ENCODE peak calls at places on chromosome 20, in ten cellular contexts. A, U, G, D, Q, F, T, C, L and V are unnamed samples.

GRCh38 chr20:51156041-51156795 is 133.3 kb upstream of the KCNG1 start:
- DNase-seq in G (no peak), A (no peak), D (peak; percentile 42), Q (no peak), C (no peak), L (no peak), U (no peak), F (no peak), T (no peak), V (no peak)

GRCh38 chr20:12152996-12153395 is 235.3 kb downstream of the BTBD3 start:
- DNase-seq in Q (no peak), U (no peak), L (no peak), G (no peak), F (no peak), A (no peak), C (no peak), D (no peak), T (no peak), V (no peak)

GRCh38 chr20:21175433-21175832 is 49.6 kb downstream of the KIZ start:
- DNase-seq in L (no peak), F (no peak), G (no peak), T (no peak), D (no peak), Q (no peak), A (no peak), C (no peak), U (no peak), V (no peak)

GRCh38 chr20:34029415-34029814 is 35.7 kb downstream of the RALY start:
- DNase-seq in F (no peak), L (no peak), D (no peak), T (no peak), A (no peak), G (no peak), C (no peak), U (no peak), Q (no peak), V (no peak)

GRCh38 chr20:20452254-20452676 is 84.4 kb downstream of the INSM1 start:
- DNase-seq in D (peak; percentile 67), Q (peak; percentile 61), T (peak; percentile 77), U (peak; percentile 43), G (no peak), C (peak; percentile 75), A (no peak), F (peak; percentile 43), L (peak; percentile 46), V (no peak)

GRCh38 chr20:38331814-38332213 is 14.5 kb upstream of the LBP start:
- DNase-seq in U (no peak), F (no peak), Q (no peak), T (no peak), D (no peak), A (no peak), L (no peak), C (no peak), G (no peak), V (no peak)

GRCh38 chr20:50762045-50762422 is 30.7 kb downstream of the PARD6B start:
- DNase-seq in C (no peak), A (no peak), F (no peak), G (no peak), Q (no peak), T (no peak), L (no peak), U (no peak), D (no peak), V (no peak)

GRCh38 chr20:63072231-63072791 is 65.5 kb upstream of the BHLHE23 start:
- DNase-seq in A (no peak), G (no peak), L (no peak), Q (no peak), T (no peak), F (no peak), C (no peak), U (no peak), D (no peak), V (no peak)

GRCh38 chr20:50034567-50035170 is 51.9 kb downstream of the SNAI1 start:
- DNase-seq in A (no peak), C (no peak), D (peak; percentile 80), T (no peak), Q (no peak), F (no peak), L (no peak), U (no peak), G (no peak), V (peak; percentile 59)

GRCh38 chr20:51388227-51388626 is 154.3 kb downstream of the NFATC2 start:
- DNase-seq in D (peak; percentile 47), T (no peak), F (no peak), L (no peak), U (no peak), Q (no peak), G (no peak), A (no peak), C (no peak), V (no peak)

GRCh38 chr20:44137210-44137781 is 49.7 kb downstream of the JPH2 start:
- DNase-seq in D (peak; percentile 67), Q (no peak), C (no peak), F (no peak), A (no peak), L (no peak), U (no peak), G (no peak), T (no peak), V (no peak)

GRCh38 chr20:910840-911770 is 5.0 kb downstream of the ANGPT4 start:
- DNase-seq in T (no peak), C (no peak), Q (no peak), D (peak; percentile 39), F (no peak), A (no peak), G (no peak), U (no peak), L (no peak), V (no peak)

GRCh38 chr20:51104960-51105460 is 82.1 kb upstream of the KCNG1 start:
- DNase-seq in Q (no peak), L (no peak), F (no peak), C (no peak), G (no peak), T (no peak), D (no peak), U (no peak), A (no peak), V (no peak)

GRCh38 chr20:61951695-61952533 is 113.8 kb downstream of the TAF4 start:
- DNase-seq in T (no peak), D (no peak), L (no peak), C (no peak), G (no peak), U (no peak), A (no peak), Q (no peak), F (no peak), V (no peak)

GRCh38 chr20:44222969-44223368 is 12.4 kb upstream of the OSER1 start:
- DNase-seq in T (no peak), L (no peak), G (no peak), F (no peak), U (no peak), A (no peak), D (no peak), C (no peak), Q (no peak), V (no peak)